ENCODE peak calls at places on chromosomes 4 and X, in six cellular contexts. B, U, C, D, Q and R are unnamed samples.

GRCh38 chrX:21166302-21166982 is 207.8 kb upstream of the CNKSR2 start:
- DNase-seq in B (no peak), U (no peak), C (no peak), D (no peak), Q (no peak), R (no peak)

GRCh38 chr4:99722006-99722405 is 64.4 kb upstream of the C4orf54 start:
- DNase-seq in B (no peak), U (no peak), C (no peak), D (no peak), Q (no peak), R (no peak)

GRCh38 chr4:185881427-185881826 is 69.4 kb upstream of the SORBS2 start:
- DNase-seq in B (no peak), U (no peak), C (no peak), D (no peak), Q (no peak), R (no peak)

GRCh38 chr4:133148690-133149363 is at the start of gene PCDH10:
- DNase-seq in B (peak; percentile 69), U (peak; percentile 96), C (peak; percentile 98), D (peak; percentile 81), Q (peak; percentile 96), R (peak; percentile 95)

GRCh38 chr4:588351-588849 is 12.3 kb upstream of the TMEM271 start:
- DNase-seq in B (no peak), U (no peak), C (no peak), D (no peak), Q (no peak), R (no peak)

GRCh38 chr4:109472343-109472761 is 38.7 kb downstream of the SEC24B start:
- DNase-seq in B (no peak), U (no peak), C (no peak), D (no peak), Q (no peak), R (peak; percentile 23)

GRCh38 chrX:18422325-18422724 is 3.1 kb upstream of the CDKL5 start:
- DNase-seq in B (no peak), U (no peak), C (no peak), D (no peak), Q (no peak), R (peak; percentile 53)

GRCh38 chr4:36310793-36311192 is 29.4 kb downstream of the DTHD1 start:
- DNase-seq in B (no peak), U (no peak), C (no peak), D (no peak), Q (no peak), R (no peak)

GRCh38 chrX:149512225-149512885 is 7.2 kb upstream of the IDS start:
- DNase-seq in B (peak; percentile 56), U (no peak), C (peak; percentile 51), D (peak; percentile 52), Q (peak; percentile 49), R (no peak)

GRCh38 chr4:120017939-120018692 is 48.5 kb downstream of the MAD2L1 start:
- DNase-seq in B (no peak), U (no peak), C (no peak), D (no peak), Q (no peak), R (no peak)

GRCh38 chr4:83285022-83285387 is 407 bp upstream of the COQ2 start:
- DNase-seq in B (no peak), U (no peak), C (no peak), D (no peak), Q (no peak), R (peak; percentile 28)

GRCh38 chr4:156321203-156321602 is 367.5 kb upstream of the CTSO start:
- DNase-seq in B (no peak), U (no peak), C (no peak), D (no peak), Q (no peak), R (peak; percentile 37)

GRCh38 chrX:133881893-133882292 is 103.5 kb downstream of the GPC3 start:
- DNase-seq in B (no peak), U (no peak), C (no peak), D (no peak), Q (no peak), R (no peak)

GRCh38 chrX:7904557-7904956 is 22.7 kb downstream of the PNPLA4 start:
- DNase-seq in B (no peak), U (no peak), C (no peak), D (no peak), Q (no peak), R (no peak)

GRCh38 chr4:17544205-17544604 is 29.2 kb downstream of the CLRN2 start:
- DNase-seq in B (peak; percentile 17), U (no peak), C (peak; percentile 30), D (no peak), Q (no peak), R (no peak)

GRCh38 chr4:166622425-166622977 is 611.8 kb downstream of the SPOCK3 start:
- DNase-seq in B (no peak), U (no peak), C (no peak), D (no peak), Q (no peak), R (no peak)

GRCh38 chrX:108036298-108036973 is 8.4 kb upstream of the VSIG1 start:
- DNase-seq in B (no peak), U (no peak), C (no peak), D (no peak), Q (no peak), R (no peak)

GRCh38 chr4:114782842-114783595 is 184.4 kb downstream of the UGT8 start:
- DNase-seq in B (no peak), U (no peak), C (no peak), D (no peak), Q (no peak), R (no peak)

GRCh38 chrX:124829930-124830329 is 483.6 kb downstream of the SH2D1A start:
- DNase-seq in B (no peak), U (no peak), C (no peak), D (no peak), Q (no peak), R (no peak)

GRCh38 chrX:642436-643210 is 12.0 kb downstream of the SHOX start:
- DNase-seq in B (no peak), U (no peak), C (no peak), D (no peak), Q (no peak), R (no peak)

GRCh38 chr4:95465010-95465409 is 83.8 kb downstream of the UNC5C start:
- DNase-seq in B (no peak), U (no peak), C (no peak), D (no peak), Q (no peak), R (no peak)

GRCh38 chr4:104490770-104491395 is 3.8 kb downstream of the CXXC4 start:
- DNase-seq in B (peak; percentile 82), U (peak; percentile 94), C (peak; percentile 84), D (peak; percentile 80), Q (peak; percentile 80), R (no peak)

GRCh38 chrX:11151799-11152591 is 40.9 kb downstream of the HCCS start:
- DNase-seq in B (no peak), U (no peak), C (no peak), D (no peak), Q (no peak), R (no peak)

GRCh38 chr4:36399762-36400353 is 118.4 kb downstream of the DTHD1 start:
- DNase-seq in B (peak; percentile 23), U (no peak), C (no peak), D (no peak), Q (peak; percentile 9), R (no peak)

GRCh38 chr4:37243722-37244582 is 591 bp upstream of the NWD2 start:
- DNase-seq in B (peak; percentile 23), U (no peak), C (peak; percentile 57), D (peak; percentile 29), Q (peak; percentile 55), R (no peak)

GRCh38 chr4:57131849-57132745 is 21.9 kb upstream of the IGFBP7 start:
- DNase-seq in B (no peak), U (no peak), C (no peak), D (no peak), Q (no peak), R (no peak)

GRCh38 chr4:158850800-158851644 is 82.2 kb downstream of the FNIP2 start:
- DNase-seq in B (no peak), U (no peak), C (no peak), D (no peak), Q (no peak), R (no peak)

GRCh38 chr4:42474406-42474805 is 77.1 kb downstream of the SHISA3 start:
- DNase-seq in B (no peak), U (no peak), C (no peak), D (no peak), Q (no peak), R (no peak)

GRCh38 chr4:7763788-7764187 is 175.9 kb downstream of the AFAP1 start:
- DNase-seq in B (no peak), U (no peak), C (no peak), D (no peak), Q (no peak), R (no peak)

GRCh38 chr4:4477391-4477790 is 64.5 kb downstream of the STX18 start:
- DNase-seq in B (no peak), U (no peak), C (no peak), D (no peak), Q (no peak), R (no peak)

GRCh38 chr4:40340034-40340433 is 4.9 kb downstream of the CHRNA9 start:
- DNase-seq in B (no peak), U (no peak), C (no peak), D (no peak), Q (no peak), R (no peak)

GRCh38 chr4:4182835-4183568 is 43.7 kb downstream of the OTOP1 start:
- DNase-seq in B (no peak), U (no peak), C (peak; percentile 55), D (no peak), Q (peak; percentile 66), R (no peak)

GRCh38 chr4:158122501-158122900 is 50.3 kb downstream of the GASK1B start:
- DNase-seq in B (no peak), U (no peak), C (no peak), D (no peak), Q (no peak), R (no peak)

GRCh38 chr4:140116442-140117104 is 37.4 kb downstream of the MAML3 start:
- DNase-seq in B (no peak), U (no peak), C (no peak), D (no peak), Q (no peak), R (no peak)

GRCh38 chrX:154398668-154399526 is 720 bp downstream of the RPL10 start:
- DNase-seq in B (peak; percentile 86), U (peak; percentile 95), C (peak; percentile 83), D (peak; percentile 92), Q (peak; percentile 77), R (no peak)